ENCODE peak calls at places on chromosomes 2 and 18, in five cellular contexts. O, M, V, E and K are unnamed samples.

GRCh38 chr2:68412127-68412819 is 47.2 kb downstream of the PLEK start:
- DNase-seq in O (no peak), M (peak; percentile 13), V (no peak), E (no peak), K (no peak)

GRCh38 chr2:120254178-120254577 is 1.5 kb downstream of the RALB start:
- DNase-seq in O (no peak), M (no peak), V (no peak), E (no peak), K (no peak)

GRCh38 chr2:133421516-133422324 is 146.5 kb downstream of the NCKAP5 start:
- DNase-seq in O (peak; percentile 34), M (peak; percentile 18), V (no peak), E (no peak), K (no peak)

GRCh38 chr2:47486858-47487497 is 84.0 kb downstream of the MSH2 start:
- DNase-seq in O (no peak), M (peak; percentile 5), V (no peak), E (no peak), K (no peak)

GRCh38 chr2:207133493-207133861 is 32.3 kb downstream of the KLF7 start:
- DNase-seq in O (no peak), M (no peak), V (no peak), E (no peak), K (no peak)

GRCh38 chr2:85503611-85504433 is 35.1 kb upstream of the MAT2A start:
- DNase-seq in O (peak; percentile 26), M (no peak), V (no peak), E (no peak), K (no peak)

GRCh38 chr2:169173876-169174275 is 104.5 kb downstream of the DHRS9 start:
- DNase-seq in O (no peak), M (no peak), V (no peak), E (no peak), K (no peak)

GRCh38 chr2:20673686-20674308 is 6.9 kb downstream of the GDF7 start:
- DNase-seq in O (no peak), M (no peak), V (no peak), E (no peak), K (no peak)

GRCh38 chr2:51108794-51109193 is 76.9 kb upstream of the NRXN1 start:
- DNase-seq in O (no peak), M (no peak), V (no peak), E (no peak), K (no peak)

GRCh38 chr18:74395630-74396251 is 61.4 kb downstream of the DIPK1C start:
- DNase-seq in O (no peak), M (no peak), V (no peak), E (no peak), K (no peak)

GRCh38 chr18:26656944-26657536 is 108.7 kb upstream of the KCTD1 start:
- DNase-seq in O (peak; percentile 82), M (peak; percentile 81), V (no peak), E (no peak), K (no peak)

GRCh38 chr18:36175481-36175880 is 11.8 kb upstream of the MOCOS start:
- DNase-seq in O (no peak), M (no peak), V (no peak), E (no peak), K (no peak)

GRCh38 chr2:214076527-214076926 is 334.3 kb upstream of the VWC2L start:
- DNase-seq in O (no peak), M (no peak), V (no peak), E (no peak), K (no peak)

GRCh38 chr2:55500025-55500424 is 19.5 kb upstream of the CFAP36 start:
- DNase-seq in O (no peak), M (no peak), V (no peak), E (no peak), K (no peak)

GRCh38 chr2:85133751-85134254 is 611 bp downstream of the TCF7L1 start:
- DNase-seq in O (peak; percentile 46), M (peak; percentile 74), V (no peak), E (no peak), K (no peak)

GRCh38 chr2:126513033-126513432 is 142.9 kb upstream of the GYPC start:
- DNase-seq in O (no peak), M (no peak), V (no peak), E (peak; percentile 16), K (no peak)

GRCh38 chr2:18639756-18640453 is 50.5 kb upstream of the NT5C1B start:
- DNase-seq in O (no peak), M (no peak), V (no peak), E (no peak), K (no peak)

GRCh38 chr2:20195431-20195830 is 29.5 kb downstream of the SDC1 start:
- DNase-seq in O (no peak), M (no peak), V (no peak), E (no peak), K (no peak)

GRCh38 chr2:860259-860855 is 90.3 kb upstream of the SNTG2 start:
- DNase-seq in O (no peak), M (no peak), V (no peak), E (peak; percentile 42), K (no peak)

GRCh38 chr2:98233941-98234340 is 112.3 kb upstream of the CNGA3 start:
- DNase-seq in O (no peak), M (no peak), V (no peak), E (no peak), K (no peak)

GRCh38 chr18:32324173-32324572 is 134.3 kb downstream of the MEP1B start:
- DNase-seq in O (no peak), M (no peak), V (no peak), E (no peak), K (no peak)

GRCh38 chr2:23425886-23426283 is 40.9 kb downstream of the KLHL29 start:
- DNase-seq in O (no peak), M (no peak), V (no peak), E (no peak), K (no peak)

GRCh38 chr2:20676353-20677215 is 9.6 kb downstream of the GDF7 start:
- DNase-seq in O (no peak), M (no peak), V (no peak), E (no peak), K (no peak)

GRCh38 chr2:59655809-59656208 is 897.6 kb downstream of the BCL11A start:
- DNase-seq in O (no peak), M (no peak), V (no peak), E (no peak), K (no peak)

GRCh38 chr2:133266075-133266925 is 302.0 kb downstream of the NCKAP5 start:
- DNase-seq in O (peak; percentile 7), M (peak; percentile 20), V (no peak), E (no peak), K (no peak)

GRCh38 chr2:2540406-2540805 is 209.3 kb upstream of the MYT1L start:
- DNase-seq in O (no peak), M (no peak), V (no peak), E (no peak), K (no peak)

GRCh38 chr2:26961603-26962184 is 8.7 kb upstream of the MAPRE3 start:
- DNase-seq in O (peak; percentile 91), M (peak; percentile 76), V (peak; percentile 73), E (no peak), K (peak; percentile 54)

GRCh38 chr2:42602937-42603219 is 34.4 kb downstream of the MTA3 start:
- DNase-seq in O (no peak), M (no peak), V (no peak), E (no peak), K (no peak)

GRCh38 chr2:159091381-159091780 is 122.9 kb downstream of the TANC1 start:
- DNase-seq in O (no peak), M (no peak), V (no peak), E (no peak), K (no peak)

GRCh38 chr2:132550285-132550684 is 119.7 kb downstream of the LYPD1 start:
- DNase-seq in O (no peak), M (peak; percentile 50), V (no peak), E (no peak), K (no peak)

GRCh38 chr18:9802175-9802747 is 83.5 kb upstream of the TXNDC2 start:
- DNase-seq in O (no peak), M (no peak), V (no peak), E (no peak), K (no peak)

GRCh38 chr2:129910446-129911362 is 68.8 kb upstream of the RAB6C start:
- DNase-seq in O (no peak), M (no peak), V (no peak), E (peak; percentile 74), K (no peak)

GRCh38 chr18:7982216-7982615 is 415.1 kb downstream of the PTPRM start:
- DNase-seq in O (no peak), M (peak; percentile 16), V (no peak), E (no peak), K (no peak)

GRCh38 chr2:123596649-123597048 is 428.4 kb upstream of the CNTNAP5 start:
- DNase-seq in O (no peak), M (no peak), V (no peak), E (no peak), K (no peak)
- H3K9me3 ChIP-seq in O (no peaks in the 10 kb centered on the region), M (no peaks in the 10 kb centered on the region), V (no peaks in the 10 kb centered on the region), E (no peaks in the 10 kb centered on the region), K (no peaks in the 10 kb centered on the region)

DNA sequence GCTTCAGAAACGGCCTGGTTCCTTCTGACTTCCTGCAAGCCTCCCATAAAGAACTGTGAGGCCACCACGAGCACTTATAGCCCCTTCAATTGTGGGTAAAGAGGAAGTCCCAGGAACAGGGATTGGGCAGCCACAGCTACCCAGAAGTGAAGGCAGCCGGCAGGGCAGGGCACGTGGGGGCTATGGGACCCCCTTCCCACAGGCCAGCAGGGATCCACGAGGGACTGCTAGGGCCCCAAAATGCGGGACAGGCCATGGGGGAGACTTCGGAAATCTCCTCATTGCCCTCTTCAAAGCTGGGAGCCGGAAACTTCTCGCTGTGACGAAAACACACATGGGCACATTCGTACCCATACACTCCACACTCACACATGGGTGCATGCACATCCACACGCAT is 196.1 kb upstream of the SALL3 start:
- DNase-seq in O (no peak), M (no peak), V (no peak), E (no peak), K (no peak)
- H3K9me3 ChIP-seq in O (no peaks in the 10 kb centered on the region), M (no peaks in the 10 kb centered on the region), V (no peaks in the 10 kb centered on the region), E (no peaks in the 10 kb centered on the region), K (no peaks in the 10 kb centered on the region)

DNA sequence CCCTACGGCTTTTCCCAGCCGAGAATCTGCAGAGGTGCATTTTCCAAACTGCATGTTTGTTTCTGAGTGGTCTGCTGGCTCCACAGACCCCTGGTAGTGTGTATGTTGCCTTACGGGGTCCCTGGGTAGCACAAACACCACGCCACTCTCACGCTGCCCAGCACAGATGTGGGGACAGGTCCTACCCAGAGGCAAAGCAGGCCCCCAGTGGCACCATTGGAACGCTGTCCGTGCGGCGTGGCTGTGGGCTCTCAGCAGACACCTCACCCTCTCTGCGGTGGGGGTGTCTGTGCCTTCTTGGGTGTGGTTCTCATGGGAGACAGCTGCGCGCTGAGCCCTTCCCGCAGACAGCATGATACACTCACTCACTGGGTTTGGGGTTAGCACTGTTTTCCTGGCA is 137.4 kb downstream of the NFATC1 start:
- DNase-seq in O (peak; percentile 2), M (no peak), V (no peak), E (no peak), K (no peak)
- H3K9me3 ChIP-seq in O (no peaks in the 10 kb centered on the region), M (no peaks in the 10 kb centered on the region), V (no peaks in the 10 kb centered on the region), E (no peaks in the 10 kb centered on the region), K (no peaks in the 10 kb centered on the region)

DNA sequence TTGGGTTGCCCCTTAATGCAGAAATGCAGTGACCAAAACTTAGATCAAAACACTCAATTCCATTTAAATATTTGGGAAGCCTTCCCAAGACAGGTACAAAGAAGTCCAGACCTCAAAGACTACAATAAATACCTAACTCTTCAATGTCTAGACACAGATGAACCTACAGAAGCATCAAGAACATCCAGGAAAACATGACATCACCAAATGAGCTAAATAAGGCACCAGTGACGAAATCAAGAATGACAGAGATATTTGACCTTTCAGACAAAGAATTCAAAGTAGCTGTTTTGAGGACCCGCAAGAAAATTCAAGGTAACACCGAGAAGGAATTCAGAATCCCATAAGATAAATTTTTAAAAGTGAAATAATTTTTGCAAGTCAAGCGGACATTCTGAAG is 140.2 kb downstream of the XIRP2 start:
- DNase-seq in O (no peak), M (no peak), V (no peak), E (no peak), K (no peak)
- H3K9me3 ChIP-seq in O (no peaks in the 10 kb centered on the region), M (no peaks in the 10 kb centered on the region), V (no peaks in the 10 kb centered on the region), E (no peaks in the 10 kb centered on the region), K (no peaks in the 10 kb centered on the region)

GRCh38 chr2:12787891-12788783 is 71.4 kb downstream of the TRIB2 start:
- DNase-seq in O (no peak), M (no peak), V (no peak), E (no peak), K (no peak)
- H3K9me3 ChIP-seq in O (no peaks in the 10 kb centered on the region), M (no peaks in the 10 kb centered on the region), V (no peaks in the 10 kb centered on the region), E (no peaks in the 10 kb centered on the region), K (no peaks in the 10 kb centered on the region)